ENCODE peak calls at places on chromosomes 2 and 18, in five cellular contexts. Z is effector memory CD4-positive, alpha-beta T cell; D is tibial nerve; V is cardiac muscle cell; Y is mammary epithelial cell. H is an unnamed sample.

GRCh38 chr2:101752708-101753107 is 55.2 kb downstream of the MAP4K4 start:
- DNase-seq in D (no peak), Z (no peak), Y (peak; percentile 39), V (no peak), H (no peak)

GRCh38 chr2:212034841-212035585 is 503.6 kb downstream of the ERBB4 start:
- DNase-seq in Z (no peak), V (no peak), Y (no peak), D (no peak), H (no peak)

GRCh38 chr2:217366996-217367395 is 507.1 kb upstream of the TNP1 start:
- DNase-seq in Y (peak; percentile 58), V (no peak), D (no peak), Z (no peak), H (no peak)

GRCh38 chr18:9766076-9766481 is 58.0 kb downstream of the RAB31 start:
- DNase-seq in V (no peak), D (no peak), Y (no peak), Z (no peak), H (no peak)

GRCh38 chr2:176709541-176709951 is 440.3 kb downstream of the MTX2 start:
- DNase-seq in Y (no peak), Z (no peak), V (peak; percentile 67), D (peak; percentile 5), H (peak; percentile 55)

GRCh38 chr2:62465039-62465740 is 40.8 kb downstream of the TMEM17 start:
- DNase-seq in Z (no peak), V (no peak), D (no peak), Y (no peak), H (no peak)

GRCh38 chr2:222483513-222484039 is 59.2 kb downstream of the SGPP2 start:
- DNase-seq in Y (no peak), V (no peak), D (no peak), Z (no peak), H (no peak)

GRCh38 chr2:28267282-28267681 is 125.4 kb upstream of the FOSL2 start:
- DNase-seq in V (peak; percentile 29), D (no peak), Z (no peak), Y (no peak), H (no peak)

GRCh38 chr2:25341753-25342371 is at the start of gene DNMT3A:
- DNase-seq in D (peak; percentile 46), V (peak; percentile 83), Y (peak; percentile 50), Z (peak; percentile 30), H (peak; percentile 86)

GRCh38 chr18:11500153-11501122 is 109.0 kb upstream of the SLC35G4 start:
- DNase-seq in D (no peak), V (peak; percentile 89), Y (peak; percentile 98), Z (no peak), H (peak; percentile 67)

GRCh38 chr2:237723613-237724012 is 75.0 kb upstream of the RBM44 start:
- DNase-seq in V (no peak), Y (peak; percentile 59), D (no peak), Z (no peak), H (no peak)

GRCh38 chr2:187593697-187594096 is 39.5 kb upstream of the TFPI start:
- DNase-seq in Y (peak; percentile 4), D (no peak), Z (no peak), V (no peak), H (no peak)

GRCh38 chr2:160221391-160222276 is 21.6 kb upstream of the ITGB6 start:
- DNase-seq in D (no peak), Y (peak; percentile 77), Z (no peak), V (peak; percentile 82), H (peak; percentile 73)

GRCh38 chr18:48926420-48926857 is 24.3 kb downstream of the SMAD7 start:
- DNase-seq in V (no peak), Z (no peak), Y (no peak), D (no peak), H (no peak)

GRCh38 chr2:68187329-68187728 is 29.6 kb downstream of the PNO1 start:
- DNase-seq in Y (no peak), Z (no peak), V (no peak), D (no peak), H (no peak)

GRCh38 chr2:68185541-68186164 is 28.0 kb downstream of the PNO1 start:
- DNase-seq in V (peak; percentile 45), Z (peak; percentile 47), D (no peak), Y (peak; percentile 11), H (peak; percentile 69)

GRCh38 chr2:68178432-68178831 is 20.7 kb downstream of the PNO1 start:
- DNase-seq in D (no peak), V (no peak), Z (no peak), Y (no peak), H (no peak)

GRCh38 chr2:68177541-68177940 is 19.9 kb downstream of the PNO1 start:
- DNase-seq in V (no peak), Z (no peak), D (no peak), Y (no peak), H (no peak)

GRCh38 chr2:68182902-68183301 is 25.2 kb downstream of the PNO1 start:
- DNase-seq in D (no peak), Y (no peak), V (no peak), Z (no peak), H (no peak)
- H3K36me3 ChIP-seq in D (no peaks in the 10 kb centered on the region), Y (peaks cover 19% of the 10 kb centered on the region), V (peaks cover 25% of the 10 kb centered on the region), Z (peaks cover 38% of the 10 kb centered on the region), H (no peaks in the 10 kb centered on the region)

GRCh38 chr2:127737892-127738291 is 36.6 kb downstream of the SFT2D3 start:
- DNase-seq in Y (peak; percentile 32), V (no peak), Z (no peak), D (no peak), H (no peak)
- H3K36me3 ChIP-seq in Y (peaks cover 3% of the 10 kb centered on the region), V (no peaks in the 10 kb centered on the region), Z (no peaks in the 10 kb centered on the region), D (no peaks in the 10 kb centered on the region), H (peaks cover 5% of the 10 kb centered on the region)

GRCh38 chr18:46642561-46642960 is 14.5 kb downstream of the LOXHD1 start:
- DNase-seq in Y (no peak), D (no peak), Z (no peak), V (no peak), H (no peak)
- H3K36me3 ChIP-seq in Y (no peaks in the 10 kb centered on the region), D (no peaks in the 10 kb centered on the region), Z (no peaks in the 10 kb centered on the region), V (no peaks in the 10 kb centered on the region), H (no peaks in the 10 kb centered on the region)

DNA sequence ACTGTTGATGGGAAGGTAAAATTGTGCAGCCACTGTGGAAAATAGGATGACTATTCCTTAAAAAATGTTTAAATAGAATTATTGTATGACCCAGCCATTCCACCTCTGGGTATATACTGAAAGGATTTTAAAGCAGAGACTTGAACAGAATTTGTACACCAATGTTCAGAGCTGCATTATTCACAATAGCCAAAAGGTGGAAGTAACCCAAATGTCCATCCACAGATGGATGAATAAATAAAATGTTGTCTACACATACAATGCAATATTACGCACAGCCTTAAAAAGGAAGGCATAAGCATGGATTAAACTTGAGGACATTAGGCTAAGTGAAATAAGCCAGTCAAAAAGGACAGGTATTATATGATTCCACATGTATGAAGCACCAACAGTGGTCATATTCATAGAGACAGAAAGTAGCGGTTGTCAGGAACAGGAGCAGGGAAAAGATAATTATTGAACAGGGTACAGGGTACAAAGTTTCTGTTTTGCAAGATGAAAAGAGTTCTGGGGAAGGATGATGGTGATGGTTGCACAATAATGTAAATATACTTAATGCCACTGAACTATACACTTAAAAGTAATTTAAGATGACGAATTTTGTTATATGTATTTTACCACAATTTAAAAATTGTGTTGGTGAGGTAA is 39.4 kb downstream of the EVA1A start:
- DNase-seq in D (no peak), V (no peak), Z (no peak), Y (no peak), H (no peak)
- H3K36me3 ChIP-seq in D (no peaks in the 10 kb centered on the region), V (no peaks in the 10 kb centered on the region), Z (no peaks in the 10 kb centered on the region), Y (peaks cover 9% of the 10 kb centered on the region), H (no peaks in the 10 kb centered on the region)

GRCh38 chr2:70692256-70692655 is 75.7 kb downstream of the ADD2 start:
- DNase-seq in V (no peak), Z (no peak), D (no peak), Y (no peak), H (no peak)
- H3K36me3 ChIP-seq in V (no peaks in the 10 kb centered on the region), Z (no peaks in the 10 kb centered on the region), D (no peaks in the 10 kb centered on the region), Y (no peaks in the 10 kb centered on the region), H (no peaks in the 10 kb centered on the region)

GRCh38 chr18:7470503-7470902 is 96.6 kb upstream of the PTPRM start:
- DNase-seq in Y (no peak), Z (no peak), V (no peak), D (no peak), H (no peak)
- H3K36me3 ChIP-seq in Y (no peaks in the 10 kb centered on the region), Z (no peaks in the 10 kb centered on the region), V (no peaks in the 10 kb centered on the region), D (no peaks in the 10 kb centered on the region), H (no peaks in the 10 kb centered on the region)

DNA sequence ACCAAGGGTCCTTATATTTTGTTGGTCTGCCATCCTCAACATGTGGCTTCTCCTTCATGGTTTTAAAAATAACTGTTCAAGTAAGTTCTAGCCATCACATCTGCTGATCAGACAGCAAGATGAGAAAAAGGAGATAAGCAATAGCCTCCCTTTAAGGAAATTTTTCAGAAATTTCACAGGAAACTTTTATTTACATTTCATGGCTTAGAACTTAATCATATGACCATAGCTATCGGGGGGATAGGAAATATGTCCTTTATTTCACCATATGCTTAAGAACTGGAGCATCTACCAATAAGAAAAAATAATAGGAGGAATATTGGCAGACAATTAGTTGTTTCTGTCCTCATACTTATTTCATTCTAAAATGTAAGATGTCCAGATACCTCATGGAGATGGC is 16.2 kb downstream of the ATF2 start:
- DNase-seq in Y (no peak), D (no peak), V (no peak), Z (no peak), H (no peak)
- H3K36me3 ChIP-seq in Y (peaks cover 3% of the 10 kb centered on the region), D (no peaks in the 10 kb centered on the region), V (peaks cover 5% of the 10 kb centered on the region), Z (peaks cover 9% of the 10 kb centered on the region), H (peaks cover 4% of the 10 kb centered on the region)

GRCh38 chr2:9488583-9489547 is 14.5 kb downstream of the IAH1 start:
- DNase-seq in Z (no peak), Y (no peak), V (no peak), D (no peak), H (no peak)

GRCh38 chr2:9481257-9481922 is 7.0 kb downstream of the IAH1 start:
- DNase-seq in V (peak; percentile 35), Y (peak; percentile 42), Z (no peak), D (no peak), H (no peak)

GRCh38 chr2:9480157-9480556 is 5.8 kb downstream of the IAH1 start:
- DNase-seq in D (no peak), Y (no peak), V (no peak), Z (no peak), H (no peak)

GRCh38 chr2:9483107-9483506 is 8.8 kb downstream of the IAH1 start:
- DNase-seq in V (no peak), D (no peak), Y (no peak), Z (no peak), H (no peak)

DNA sequence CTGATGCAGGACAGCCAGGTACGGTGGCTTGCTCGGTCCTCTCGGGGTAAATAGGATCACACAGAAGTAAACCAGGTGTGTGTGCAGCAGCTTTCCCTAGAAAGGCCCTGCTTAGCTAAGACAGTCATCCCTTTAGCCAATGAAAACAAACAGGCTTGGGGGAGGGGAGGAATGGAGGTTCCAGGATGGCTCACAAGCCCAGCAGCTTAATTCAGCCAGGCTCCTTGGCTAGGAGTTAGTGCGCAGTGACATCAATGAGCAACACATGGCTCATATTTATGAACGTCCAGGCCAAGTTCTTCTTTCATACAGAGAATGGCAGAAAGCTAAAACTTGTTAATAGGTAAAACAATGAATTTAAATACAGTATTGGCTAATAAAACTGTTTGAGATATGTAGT is 10.2 kb downstream of the IAH1 start:
- DNase-seq in Y (no peak), D (no peak), Z (no peak), V (no peak), H (no peak)
- H3K36me3 ChIP-seq in Y (peaks cover 28% of the 10 kb centered on the region), D (no peaks in the 10 kb centered on the region), Z (peaks cover 86% of the 10 kb centered on the region), V (peaks cover 68% of the 10 kb centered on the region), H (peaks cover 13% of the 10 kb centered on the region)

H was measured in psoas muscle.